ENCODE peak calls at places on chromosomes 1 and 21, in eight cellular contexts. J is GM20000, B is neural crest cell, D is AG10803, Z is GM10248, U is left lung, V is PC-3, O is WTC11. M is an unnamed sample.

GRCh38 chr1:52632732-52633290 is at the start of gene SHISAL2A:
- DNase-seq in V (no peak), J (peak; percentile 65), Z (peak; percentile 55), U (peak; percentile 88), B (peak; percentile 40), O (peak; percentile 73), D (no peak), M (peak; percentile 55)

GRCh38 chr1:152185544-152186391 is 26.7 kb upstream of the RPTN start:
- DNase-seq in O (peak; percentile 14), J (peak; percentile 51), B (no peak), U (no peak), D (peak; percentile 78), Z (peak; percentile 39), V (peak; percentile 81), M (peak; percentile 31)

GRCh38 chr21:46340998-46341397 is 17.0 kb downstream of the PCNT start:
- DNase-seq in D (no peak), V (no peak), U (peak; percentile 16), O (no peak), J (no peak), B (no peak), Z (no peak), M (no peak)

GRCh38 chr1:39960461-39960958 is 5.6 kb downstream of the MFSD2A start:
- DNase-seq in V (no peak), U (peak; percentile 95), J (peak; percentile 59), O (no peak), D (no peak), Z (peak; percentile 64), B (no peak), M (no peak)

GRCh38 chr1:43987159-43988022 is 4.0 kb upstream of the CCDC24 start:
- DNase-seq in B (no peak), U (no peak), Z (no peak), J (no peak), V (no peak), O (no peak), D (peak; percentile 25), M (no peak)

GRCh38 chr1:160925652-160926241 is 28.9 kb downstream of the ITLN2 start:
- DNase-seq in U (no peak), O (no peak), D (no peak), B (no peak), V (peak; percentile 57), J (no peak), Z (no peak), M (no peak)

GRCh38 chr1:18149113-18149641 is 41.6 kb downstream of the IGSF21 start:
- DNase-seq in O (no peak), J (no peak), Z (no peak), B (no peak), D (no peak), U (no peak), V (peak; percentile 59), M (no peak)

GRCh38 chr1:235411489-235412486 is 44.6 kb downstream of the TBCE start:
- DNase-seq in Z (no peak), B (no peak), J (no peak), V (no peak), O (no peak), D (peak; percentile 12), U (no peak), M (no peak)

GRCh38 chr1:185574139-185574835 is 159.9 kb upstream of the HMCN1 start:
- DNase-seq in B (no peak), V (no peak), D (peak; percentile 35), Z (no peak), O (no peak), U (no peak), J (no peak), M (no peak)

GRCh38 chr1:29453502-29454240 is 217.3 kb downstream of the PTPRU start:
- DNase-seq in V (peak; percentile 62), O (peak; percentile 38), D (peak; percentile 50), U (no peak), J (peak; percentile 52), B (peak; percentile 14), Z (peak; percentile 59), M (peak; percentile 22)

GRCh38 chr1:200846421-200846820 is 26.4 kb upstream of the GPR25 start:
- DNase-seq in U (no peak), D (no peak), V (no peak), J (no peak), Z (no peak), O (no peak), B (no peak), M (no peak)

GRCh38 chr1:100834779-100835645 is 59.6 kb downstream of the EXTL2 start:
- DNase-seq in B (no peak), U (peak; percentile 13), Z (peak; percentile 12), J (peak; percentile 10), V (peak; percentile 33), O (no peak), D (no peak), M (no peak)

GRCh38 chr1:86516366-86516765 is 30.5 kb upstream of the CLCA4 start:
- DNase-seq in B (no peak), O (no peak), V (peak; percentile 21), D (no peak), J (no peak), U (no peak), Z (no peak), M (no peak)

GRCh38 chr1:30416221-30416820 is 307.1 kb downstream of the MATN1 start:
- DNase-seq in V (no peak), D (no peak), U (no peak), B (peak; percentile 0), O (no peak), J (no peak), Z (peak; percentile 9), M (no peak)

GRCh38 chr1:229508823-229509337 is 739 bp upstream of the NUP133 start:
- DNase-seq in J (peak; percentile 19), Z (no peak), U (no peak), V (no peak), B (no peak), O (no peak), D (no peak), M (no peak)

GRCh38 chr1:151680391-151680790 is 36.2 kb downstream of the CELF3 start:
- DNase-seq in U (no peak), D (peak; percentile 3), J (no peak), B (no peak), O (no peak), V (peak; percentile 55), Z (no peak), M (no peak)

GRCh38 chr1:151056149-151056548 is 3.3 kb downstream of the CDC42SE1 start:
- DNase-seq in Z (no peak), U (no peak), B (no peak), V (no peak), D (no peak), O (no peak), J (peak; percentile 40), M (no peak)

GRCh38 chr1:227888404-227889046 is 59.2 kb downstream of the WNT9A start:
- DNase-seq in B (no peak), D (no peak), Z (no peak), V (no peak), O (no peak), U (peak; percentile 53), J (no peak), M (no peak)

GRCh38 chr1:9849691-9850441 is 26.1 kb upstream of the CLSTN1 start:
- DNase-seq in V (no peak), B (no peak), Z (peak; percentile 82), O (no peak), U (no peak), J (peak; percentile 82), D (no peak), M (no peak)

GRCh38 chr1:239987103-239987745 is 104.5 kb upstream of the FMN2 start:
- DNase-seq in V (peak; percentile 78), J (no peak), B (peak; percentile 45), Z (no peak), O (peak; percentile 36), D (peak; percentile 61), U (no peak), M (peak; percentile 26)
- TF ChIP-seq CTCF in V (peak; percentile 88), J (no peak), B (peak; percentile 85), Z (peak; percentile 44), O (peak; percentile 40), D (peak; percentile 83), U (peak; percentile 55), M (peak; percentile 74)

DNA sequence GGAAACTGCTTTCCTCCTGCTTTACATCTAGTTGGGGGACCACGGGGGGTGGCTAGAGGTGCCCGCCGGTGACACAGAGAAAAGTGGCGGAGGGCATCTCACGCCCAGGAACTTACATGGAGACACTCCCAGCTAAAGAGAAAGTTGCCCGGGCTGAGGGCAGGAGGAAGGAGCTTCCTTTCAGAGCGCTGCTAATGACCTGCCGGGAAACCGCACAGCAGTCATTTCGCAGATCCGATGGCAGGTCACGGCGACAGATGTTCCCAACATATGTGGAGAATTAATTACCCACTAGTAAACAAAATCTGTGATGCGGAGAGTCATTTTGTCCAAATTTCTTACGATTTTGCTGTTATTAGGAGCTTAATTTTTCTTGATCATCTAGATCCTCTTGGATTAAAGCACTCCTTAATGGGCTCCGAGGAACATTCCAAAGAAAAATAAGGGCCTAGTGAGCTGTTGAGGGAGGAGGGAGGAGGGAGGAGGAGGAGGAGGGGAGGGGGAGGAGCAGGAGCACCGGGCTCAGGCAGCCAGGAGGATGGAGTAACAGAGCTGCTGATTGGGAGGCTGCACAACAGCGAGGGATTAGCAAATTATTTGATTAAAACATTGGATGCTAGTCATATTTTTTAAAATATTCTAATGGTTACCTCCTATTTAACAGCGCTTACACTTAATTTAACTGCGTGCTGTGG is 302.2 kb upstream of the RRP15 start:
- DNase-seq in O (no peak), J (no peak), U (no peak), Z (no peak), V (no peak), D (no peak), B (no peak), M (no peak)
- TF ChIP-seq CTCF in O (no peak), J (no peak), U (no peak), Z (no peak), V (no peak), D (no peak), B (no peak), M (no peak)

GRCh38 chr1:198678301-198678836 is 39.5 kb downstream of the PTPRC start:
- DNase-seq in O (no peak), B (no peak), J (no peak), Z (no peak), V (no peak), D (no peak), U (no peak), M (no peak)

GRCh38 chr1:198678901-198679329 is 40.1 kb downstream of the PTPRC start:
- DNase-seq in V (no peak), O (no peak), J (no peak), U (peak; percentile 31), B (no peak), D (no peak), Z (no peak), M (no peak)

GRCh38 chr1:198677027-198677426 is 38.2 kb downstream of the PTPRC start:
- DNase-seq in O (no peak), D (peak; percentile 73), B (no peak), J (no peak), U (no peak), V (peak; percentile 23), Z (no peak), M (no peak)

GRCh38 chr1:198674009-198674408 is 35.2 kb downstream of the PTPRC start:
- DNase-seq in D (no peak), V (no peak), O (no peak), Z (no peak), J (no peak), B (no peak), U (no peak), M (no peak)

GRCh38 chr1:198676253-198676652 is 37.4 kb downstream of the PTPRC start:
- DNase-seq in B (no peak), U (no peak), Z (no peak), V (no peak), J (no peak), O (no peak), D (no peak), M (no peak)
- TF ChIP-seq CTCF in B (no peak), U (no peak), Z (no peak), V (no peak), J (no peak), O (no peak), D (no peak), M (no peak)

GRCh38 chr1:198275598-198275997 is 118.8 kb downstream of the NEK7 start:
- DNase-seq in V (no peak), D (no peak), Z (no peak), J (no peak), B (no peak), O (no peak), U (no peak), M (no peak)
- TF ChIP-seq CTCF in V (no peak), D (no peak), Z (no peak), J (no peak), B (no peak), O (no peak), U (no peak), M (no peak)

M was measured in endothelial cell.